ENCODE peak calls at places on chromosomes 2 and 18, in four cellular contexts. One of them, this sample, is unnamed.

GRCh38 chr2:62577994-62578836 is 72.2 kb upstream of the TMEM17 start:
- DNase-seq in neuronal stem cell: no peak
- DNase-seq in stomach: no peak
- DNase-seq in CD8-positive, alpha-beta T cell: no peak
- DNase-seq in this sample: no peak

GRCh38 chr2:155633887-155634570 is 698.5 kb downstream of the NR4A2 start:
- DNase-seq in CD8-positive, alpha-beta T cell: no peak
- DNase-seq in neuronal stem cell: no peak
- DNase-seq in stomach: no peak
- DNase-seq in this sample: no peak

GRCh38 chr2:181258761-181259160 is 198.4 kb upstream of the ITGA4 start:
- DNase-seq in CD8-positive, alpha-beta T cell: no peak
- DNase-seq in neuronal stem cell: no peak
- DNase-seq in stomach: no peak
- DNase-seq in this sample: no peak

GRCh38 chr18:11658019-11658418 is 31.0 kb upstream of the GNAL start:
- DNase-seq in CD8-positive, alpha-beta T cell: no peak
- DNase-seq in neuronal stem cell: no peak
- DNase-seq in stomach: no peak
- DNase-seq in this sample: no peak

GRCh38 chr2:199838399-199838798 is 12.6 kb downstream of the FTCDNL1 start:
- DNase-seq in CD8-positive, alpha-beta T cell: no peak
- DNase-seq in neuronal stem cell: no peak
- DNase-seq in stomach: no peak
- DNase-seq in this sample: no peak

GRCh38 chr2:18132697-18133096 is 254.2 kb downstream of the KCNS3 start:
- DNase-seq in stomach: no peak
- DNase-seq in neuronal stem cell: no peak
- DNase-seq in CD8-positive, alpha-beta T cell: no peak
- DNase-seq in this sample: no peak

GRCh38 chr18:48975817-48976649 is 25.3 kb upstream of the SMAD7 start:
- DNase-seq in stomach: peak; percentile 75
- DNase-seq in neuronal stem cell: peak; percentile 62
- DNase-seq in CD8-positive, alpha-beta T cell: peak; percentile 51
- DNase-seq in this sample: peak; percentile 48

GRCh38 chr2:86048888-86049287 is 56.8 kb downstream of the POLR1A start:
- DNase-seq in neuronal stem cell: no peak
- DNase-seq in CD8-positive, alpha-beta T cell: no peak
- DNase-seq in stomach: no peak
- DNase-seq in this sample: no peak

GRCh38 chr2:207133862-207134519 is 31.8 kb downstream of the KLF7 start:
- DNase-seq in CD8-positive, alpha-beta T cell: no peak
- DNase-seq in stomach: no peak
- DNase-seq in neuronal stem cell: no peak
- DNase-seq in this sample: no peak

GRCh38 chr2:51782874-51783765 is 751.2 kb upstream of the NRXN1 start:
- DNase-seq in CD8-positive, alpha-beta T cell: no peak
- DNase-seq in neuronal stem cell: no peak
- DNase-seq in stomach: no peak
- DNase-seq in this sample: no peak

GRCh38 chr2:240569523-240569997 is 1.3 kb downstream of the RNPEPL1 start:
- DNase-seq in neuronal stem cell: no peak
- DNase-seq in CD8-positive, alpha-beta T cell: no peak
- DNase-seq in stomach: no peak
- DNase-seq in this sample: no peak

GRCh38 chr2:46847726-46848421 is 67.7 kb downstream of the MCFD2 start:
- DNase-seq in neuronal stem cell: no peak
- DNase-seq in CD8-positive, alpha-beta T cell: no peak
- DNase-seq in stomach: no peak
- DNase-seq in this sample: no peak

GRCh38 chr2:17765423-17765822 is 11.5 kb downstream of the GEN1 start:
- DNase-seq in CD8-positive, alpha-beta T cell: no peak
- DNase-seq in stomach: no peak
- DNase-seq in neuronal stem cell: no peak
- DNase-seq in this sample: no peak

GRCh38 chr18:3246636-3247242 is 862 bp upstream of the MYL12A start:
- DNase-seq in stomach: no peak
- DNase-seq in neuronal stem cell: no peak
- DNase-seq in CD8-positive, alpha-beta T cell: peak; percentile 33
- DNase-seq in this sample: no peak

GRCh38 chr18:49362431-49362830 is 98.0 kb downstream of the DYM start:
- DNase-seq in CD8-positive, alpha-beta T cell: no peak
- DNase-seq in neuronal stem cell: no peak
- DNase-seq in stomach: no peak
- DNase-seq in this sample: no peak

GRCh38 chr18:9788140-9788539 is 80.0 kb downstream of the RAB31 start:
- DNase-seq in CD8-positive, alpha-beta T cell: no peak
- DNase-seq in stomach: no peak
- DNase-seq in neuronal stem cell: no peak
- DNase-seq in this sample: no peak

GRCh38 chr18:68489018-68489792 is 225.7 kb downstream of the TMX3 start:
- DNase-seq in CD8-positive, alpha-beta T cell: no peak
- DNase-seq in neuronal stem cell: no peak
- DNase-seq in stomach: no peak
- DNase-seq in this sample: no peak

GRCh38 chr18:7568426-7568825 is 1.3 kb downstream of the PTPRM start:
- DNase-seq in neuronal stem cell: no peak
- DNase-seq in stomach: peak; percentile 28
- DNase-seq in CD8-positive, alpha-beta T cell: no peak
- DNase-seq in this sample: no peak

GRCh38 chr2:72136933-72137497 is 10.6 kb downstream of the CYP26B1 start:
- DNase-seq in neuronal stem cell: no peak
- DNase-seq in stomach: no peak
- DNase-seq in CD8-positive, alpha-beta T cell: no peak
- DNase-seq in this sample: no peak

GRCh38 chr2:44803100-44803424 is 138.4 kb upstream of the SIX3 start:
- DNase-seq in neuronal stem cell: no peak
- DNase-seq in CD8-positive, alpha-beta T cell: no peak
- DNase-seq in stomach: no peak
- DNase-seq in this sample: no peak

GRCh38 chr2:44802409-44803099 is 138.9 kb upstream of the SIX3 start:
- DNase-seq in stomach: peak; percentile 24
- DNase-seq in CD8-positive, alpha-beta T cell: no peak
- DNase-seq in neuronal stem cell: peak; percentile 93
- DNase-seq in this sample: no peak

GRCh38 chr2:44801289-44801675 is 140.2 kb upstream of the SIX3 start:
- DNase-seq in stomach: no peak
- DNase-seq in CD8-positive, alpha-beta T cell: no peak
- DNase-seq in neuronal stem cell: no peak
- DNase-seq in this sample: no peak

GRCh38 chr2:44799754-44800153 is 141.7 kb upstream of the SIX3 start:
- DNase-seq in stomach: no peak
- DNase-seq in CD8-positive, alpha-beta T cell: no peak
- DNase-seq in neuronal stem cell: no peak
- DNase-seq in this sample: no peak

GRCh38 chr2:44801676-44802408 is 139.7 kb upstream of the SIX3 start:
- DNase-seq in neuronal stem cell: no peak
- DNase-seq in stomach: no peak
- DNase-seq in CD8-positive, alpha-beta T cell: no peak
- DNase-seq in this sample: no peak
- H3K4me1 ChIP-seq in neuronal stem cell: peaks cover 27% of the 10 kb centered on the region
- H3K4me1 ChIP-seq in stomach: peaks cover 11% of the 10 kb centered on the region
- H3K4me1 ChIP-seq in CD8-positive, alpha-beta T cell: peaks cover 20% of the 10 kb centered on the region
- H3K4me1 ChIP-seq in this sample: peaks cover 7% of the 10 kb centered on the region

GRCh38 chr2:127058656-127059252 is 48.2 kb downstream of the BIN1 start:
- DNase-seq in neuronal stem cell: no peak
- DNase-seq in CD8-positive, alpha-beta T cell: no peak
- DNase-seq in stomach: no peak
- DNase-seq in this sample: no peak

GRCh38 chr2:127060264-127060945 is 46.5 kb downstream of the BIN1 start:
- DNase-seq in CD8-positive, alpha-beta T cell: no peak
- DNase-seq in stomach: no peak
- DNase-seq in neuronal stem cell: no peak
- DNase-seq in this sample: no peak

GRCh38 chr2:127058246-127058580 is 48.7 kb downstream of the BIN1 start:
- DNase-seq in stomach: no peak
- DNase-seq in neuronal stem cell: no peak
- DNase-seq in CD8-positive, alpha-beta T cell: no peak
- DNase-seq in this sample: peak; percentile 24

GRCh38 chr2:127057371-127058245 is 49.3 kb downstream of the BIN1 start:
- DNase-seq in CD8-positive, alpha-beta T cell: no peak
- DNase-seq in stomach: no peak
- DNase-seq in neuronal stem cell: no peak
- DNase-seq in this sample: peak; percentile 24

DNA sequence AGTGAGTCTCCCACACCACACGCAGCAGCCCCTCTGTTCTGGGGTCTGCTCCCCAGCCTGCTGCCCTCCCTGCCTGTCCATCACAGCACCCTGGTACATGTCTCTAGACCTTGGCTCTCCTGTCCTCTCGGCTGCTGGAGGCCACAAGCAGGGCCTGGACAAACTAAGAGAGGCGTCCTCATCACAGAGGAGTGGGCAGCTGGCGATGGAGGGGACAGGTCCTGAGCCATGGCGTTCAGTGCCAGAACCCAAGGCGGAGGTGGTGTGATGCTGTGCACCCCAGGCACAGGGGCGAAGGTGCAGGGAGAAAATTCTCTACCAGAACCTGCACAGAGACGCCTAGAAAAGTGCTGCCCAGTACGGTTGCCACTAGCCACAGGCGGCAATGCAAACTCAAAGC is 47.4 kb downstream of the BIN1 start:
- DNase-seq in neuronal stem cell: no peak
- DNase-seq in CD8-positive, alpha-beta T cell: no peak
- DNase-seq in stomach: no peak
- DNase-seq in this sample: no peak
- H3K4me1 ChIP-seq in neuronal stem cell: peaks cover 7% of the 10 kb centered on the region
- H3K4me1 ChIP-seq in CD8-positive, alpha-beta T cell: no peaks in the 10 kb centered on the region
- H3K4me1 ChIP-seq in stomach: peaks cover 10% of the 10 kb centered on the region
- H3K4me1 ChIP-seq in this sample: no peaks in the 10 kb centered on the region

DNA sequence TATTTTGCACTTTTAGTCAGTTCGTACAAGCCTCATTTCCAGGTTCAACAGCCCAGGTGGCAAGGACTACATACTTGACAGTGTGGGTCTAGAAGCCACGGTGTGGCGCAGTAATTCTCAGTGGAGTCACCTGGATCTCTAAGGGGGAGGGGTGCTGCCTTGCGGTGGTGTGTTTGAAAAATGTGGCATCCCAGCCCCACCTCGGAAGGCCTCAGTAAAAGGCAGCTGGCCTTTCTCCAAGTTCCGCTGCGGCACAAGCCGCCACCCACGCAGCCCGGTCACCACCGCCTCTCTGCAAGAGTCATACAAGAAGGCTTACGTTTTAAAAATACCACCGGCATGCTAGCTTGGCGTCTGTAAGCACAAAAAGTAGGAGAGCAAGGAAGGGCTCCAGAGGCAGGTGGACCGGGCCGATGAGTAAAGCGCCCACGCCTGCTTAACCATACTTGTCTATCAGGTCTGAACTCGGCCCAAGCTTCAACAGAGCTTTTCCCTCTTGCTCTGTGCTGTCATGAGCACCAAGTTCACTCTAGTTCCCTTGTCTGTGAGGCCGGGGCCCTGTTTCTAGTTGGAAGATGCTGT is 49.5 kb downstream of the SPRED2 start:
- DNase-seq in stomach: peak; percentile 87
- DNase-seq in neuronal stem cell: no peak
- DNase-seq in CD8-positive, alpha-beta T cell: peak; percentile 68
- DNase-seq in this sample: peak; percentile 80
- H3K4me1 ChIP-seq in stomach: peaks cover 65% of the 10 kb centered on the region
- H3K4me1 ChIP-seq in neuronal stem cell: peaks cover 11% of the 10 kb centered on the region
- H3K4me1 ChIP-seq in CD8-positive, alpha-beta T cell: peaks cover 21% of the 10 kb centered on the region
- H3K4me1 ChIP-seq in this sample: peaks cover 23% of the 10 kb centered on the region

GRCh38 chr2:54512183-54512582 is 56.1 kb downstream of the SPTBN1 start:
- DNase-seq in CD8-positive, alpha-beta T cell: no peak
- DNase-seq in neuronal stem cell: no peak
- DNase-seq in stomach: no peak
- DNase-seq in this sample: no peak

GRCh38 chr2:54516842-54517241 is 60.7 kb downstream of the SPTBN1 start:
- DNase-seq in neuronal stem cell: no peak
- DNase-seq in CD8-positive, alpha-beta T cell: no peak
- DNase-seq in stomach: no peak
- DNase-seq in this sample: no peak

GRCh38 chr2:54514819-54515569 is 58.9 kb downstream of the SPTBN1 start:
- DNase-seq in neuronal stem cell: no peak
- DNase-seq in CD8-positive, alpha-beta T cell: no peak
- DNase-seq in stomach: no peak
- DNase-seq in this sample: no peak

GRCh38 chr2:54512663-54513363 is 56.7 kb downstream of the SPTBN1 start:
- DNase-seq in stomach: no peak
- DNase-seq in neuronal stem cell: no peak
- DNase-seq in CD8-positive, alpha-beta T cell: no peak
- DNase-seq in this sample: no peak

GRCh38 chr2:54513364-54513715 is 57.2 kb downstream of the SPTBN1 start:
- DNase-seq in stomach: no peak
- DNase-seq in neuronal stem cell: no peak
- DNase-seq in CD8-positive, alpha-beta T cell: no peak
- DNase-seq in this sample: no peak
- H3K4me1 ChIP-seq in stomach: no peaks in the 10 kb centered on the region
- H3K4me1 ChIP-seq in neuronal stem cell: peaks cover 10% of the 10 kb centered on the region
- H3K4me1 ChIP-seq in CD8-positive, alpha-beta T cell: no peaks in the 10 kb centered on the region
- H3K4me1 ChIP-seq in this sample: no peaks in the 10 kb centered on the region

This sample was measured in CD4-positive, alpha-beta memory T cell.